ENCODE peak calls at places on chromosomes 12 and 14, in five cellular contexts. C is A549, E is K562, P is HepG2, Q is H1. A is an unnamed sample.

GRCh38 chr12:54033106-54033979 is 493 bp downstream of the HOXC5 start:
- DNase-seq in C (peak; percentile 53), E (no peak), P (peak; percentile 4), Q (no peak), A (no peak)

GRCh38 chr12:28108599-28108998 is 81.7 kb upstream of the CCDC91 start:
- DNase-seq in C (no peak), E (no peak), P (no peak), Q (no peak), A (no peak)

GRCh38 chr12:127273621-127274020 is 993.3 kb upstream of the TMEM132C start:
- DNase-seq in C (no peak), E (no peak), P (no peak), Q (no peak), A (no peak)

GRCh38 chr14:75188520-75189267 is 12.3 kb upstream of the TMED10 start:
- DNase-seq in C (no peak), E (no peak), P (no peak), Q (no peak), A (no peak)

GRCh38 chr14:61106627-61107147 is 125.6 kb downstream of the SLC38A6 start:
- DNase-seq in C (peak; percentile 20), E (no peak), P (no peak), Q (peak; percentile 45), A (no peak)

GRCh38 chr14:58633831-58634230 is 3.9 kb upstream of the DACT1 start:
- DNase-seq in C (no peak), E (no peak), P (no peak), Q (no peak), A (no peak)

GRCh38 chr12:11863478-11863906 is 207.2 kb upstream of the BCL2L14 start:
- DNase-seq in C (no peak), E (no peak), P (no peak), Q (no peak), A (no peak)

GRCh38 chr12:27754795-27755194 is 25.2 kb upstream of the KLHL42 start:
- DNase-seq in C (no peak), E (no peak), P (no peak), Q (no peak), A (no peak)

GRCh38 chr12:44357476-44357875 is 518.6 kb downstream of the NELL2 start:
- DNase-seq in C (no peak), E (no peak), P (no peak), Q (no peak), A (no peak)

GRCh38 chr14:95356245-95356850 is 36.6 kb upstream of the CLMN start:
- DNase-seq in C (no peak), E (no peak), P (no peak), Q (no peak), A (no peak)

GRCh38 chr12:7374423-7375144 is 69.4 kb downstream of the CD163L1 start:
- DNase-seq in C (peak; percentile 60), E (no peak), P (peak; percentile 80), Q (peak; percentile 78), A (peak; percentile 77)

GRCh38 chr12:77229640-77230442 is 164.5 kb upstream of the E2F7 start:
- DNase-seq in C (no peak), E (no peak), P (no peak), Q (no peak), A (no peak)

GRCh38 chr12:101759396-101760047 is 20.3 kb upstream of the SYCP3 start:
- DNase-seq in C (peak; percentile 43), E (peak; percentile 53), P (peak; percentile 39), Q (no peak), A (no peak)

GRCh38 chr12:45989857-45990467 is 412 bp downstream of the SCAF11 start:
- DNase-seq in C (peak; percentile 63), E (peak; percentile 41), P (peak; percentile 45), Q (peak; percentile 62), A (no peak)

GRCh38 chr14:76773188-76773885 is 12.1 kb downstream of the VASH1 start:
- DNase-seq in C (peak; percentile 53), E (peak; percentile 68), P (peak; percentile 41), Q (no peak), A (no peak)

GRCh38 chr12:124318336-124319020 is 23.6 kb downstream of the RFLNA start:
- DNase-seq in C (no peak), E (no peak), P (no peak), Q (peak; percentile 60), A (peak; percentile 46)

GRCh38 chr14:58817846-58818245 is 180.1 kb downstream of the DACT1 start:
- DNase-seq in C (no peak), E (no peak), P (no peak), Q (no peak), A (no peak)

DNA sequence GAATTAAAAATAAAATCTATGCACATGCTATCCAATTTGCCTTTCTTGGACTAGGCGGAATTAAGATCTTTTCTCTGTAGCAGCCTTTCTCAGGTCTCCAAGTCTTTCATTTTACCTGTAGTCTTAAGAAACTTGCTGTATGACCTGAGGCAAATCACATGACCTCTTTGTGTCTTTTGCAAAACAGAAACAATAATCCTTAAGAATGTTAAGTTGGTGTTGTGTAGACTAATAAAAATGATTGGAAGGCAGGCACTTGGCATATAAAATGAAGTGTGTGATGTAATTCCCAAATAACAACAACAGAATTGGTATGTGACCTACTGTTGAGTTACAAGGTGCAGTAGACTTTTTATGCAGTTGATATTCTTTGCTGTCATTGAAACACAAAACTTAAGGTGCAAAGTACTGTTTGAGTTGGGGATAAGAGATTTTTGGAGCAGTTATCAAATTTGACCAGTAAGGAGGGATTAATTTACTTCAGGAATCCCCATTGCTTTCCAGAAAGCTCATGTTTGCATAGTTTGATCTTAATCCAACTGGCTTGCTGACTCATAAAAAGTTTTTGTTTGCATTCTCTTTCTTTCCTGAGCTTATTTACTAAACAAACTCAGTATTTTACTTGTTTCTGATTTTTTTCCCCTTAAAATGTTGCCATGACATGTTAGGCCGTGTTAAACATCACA is 51.4 kb downstream of the SUSD6 start:
- DNase-seq in C (no peak), E (no peak), P (no peak), Q (no peak), A (no peak)
- TF ChIP-seq JUN in C (no peak), E (no peak), P (no peak), Q (no peak), A (no peak)

DNA sequence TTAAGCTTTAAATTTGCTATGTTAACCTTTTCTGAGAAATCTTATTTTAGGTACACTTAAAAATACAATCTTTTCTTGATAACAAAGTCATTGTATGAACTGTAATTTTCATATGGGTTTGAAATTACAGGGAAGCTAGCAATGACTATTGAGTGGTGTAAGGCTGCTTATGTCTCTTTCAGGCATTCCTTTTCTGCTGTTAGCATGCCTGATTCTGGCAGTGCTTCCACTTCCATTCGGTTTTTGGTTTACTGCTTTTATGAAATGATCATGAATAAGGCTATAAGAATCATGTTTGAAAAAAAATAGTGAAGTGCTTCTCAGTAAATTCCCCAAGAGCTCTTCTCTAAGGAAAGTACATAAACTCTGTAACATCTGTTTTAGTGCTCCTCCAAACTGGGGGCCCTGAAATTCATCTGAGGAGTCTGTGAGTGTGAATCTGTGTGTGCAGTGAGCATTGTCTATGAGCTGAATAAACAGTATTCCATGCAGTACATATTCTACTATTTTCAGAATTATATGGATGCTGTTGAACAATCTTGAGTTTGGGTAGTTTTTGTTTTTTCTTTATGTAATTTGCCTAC is 434.0 kb upstream of the RGS6 start:
- DNase-seq in C (no peak), E (no peak), P (no peak), Q (no peak), A (no peak)
- TF ChIP-seq USF2 in C (no peak), E (no peak), P (no peak), Q (no peak), A (no peak)

DNA sequence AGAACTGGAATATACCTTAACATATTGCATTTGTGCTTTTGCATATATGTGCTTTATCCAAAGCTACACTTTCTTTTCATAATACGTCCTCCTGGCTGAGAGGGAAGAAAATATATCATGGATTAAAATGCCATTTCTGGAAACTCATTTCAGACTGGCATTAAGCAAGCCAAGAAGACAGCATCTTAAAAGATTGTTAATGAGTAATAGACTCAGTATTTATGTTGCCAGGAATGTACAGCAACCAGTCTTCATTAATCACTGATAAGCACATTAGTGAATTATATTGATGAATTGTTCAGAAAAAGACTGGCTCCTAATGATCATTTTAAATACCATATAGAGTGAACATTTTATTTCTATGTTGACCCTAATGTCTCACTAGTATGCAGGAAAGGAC is 134.9 kb upstream of the IFNG-AS1 start:
- DNase-seq in C (no peak), E (no peak), P (no peak), Q (no peak), A (no peak)
- TF ChIP-seq JUN in C (no peak), E (no peak), P (no peak), Q (no peak), A (no peak)

GRCh38 chr12:25194211-25194610 is 749 bp downstream of the DNAI7 start:
- DNase-seq in C (no peak), E (no peak), P (no peak), Q (no peak), A (no peak)
- TF ChIP-seq USF2 in C (no peak), E (no peak), P (no peak), Q (no peak), A (no peak)

DNA sequence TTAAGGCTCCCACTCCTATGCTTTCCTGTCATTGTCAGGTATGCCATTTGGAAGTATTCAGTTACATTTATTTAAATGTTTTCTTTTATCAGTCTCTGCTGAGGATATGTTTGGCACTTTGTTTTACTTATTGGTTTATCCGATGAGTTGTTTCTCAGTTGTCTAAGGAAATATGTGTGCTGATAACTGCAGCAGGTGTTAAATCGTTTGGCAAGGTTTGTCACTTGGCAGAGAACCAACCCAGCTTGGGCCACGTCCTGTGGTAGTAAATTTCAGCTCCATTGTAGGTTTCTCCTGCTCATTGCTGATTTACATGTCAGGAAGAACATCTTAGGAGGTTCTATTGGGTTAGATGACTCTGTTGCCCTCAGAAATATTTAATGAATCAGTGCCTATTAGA is 22.0 kb upstream of the MGST1 start:
- DNase-seq in C (no peak), E (no peak), P (no peak), Q (no peak), A (no peak)
- TF ChIP-seq JUN in C (no peak), E (no peak), P (no peak), Q (no peak), A (no peak)

GRCh38 chr14:100056964-100057817 is 8.0 kb upstream of the EVL start:
- DNase-seq in C (peak; percentile 23), E (no peak), P (no peak), Q (no peak), A (no peak)
- TF ChIP-seq USF2 in C (no peak), E (no peak), P (no peak), Q (no peak), A (no peak)

A was measured in WTC11.